ENCODE peak calls at places on chromosomes 11 and 22, in eight cellular contexts. A is AG08396; P is stimulated activated CD4-positive, alpha-beta T cell treated with anti-CD3 and anti-CD28 coated beads, Interleukin-12 subunit alpha, Interleukin-12 subunit beta, amount 100 ng/mL, for 48 hours; Q is myocyte; F is HEK293T; H is GOT3; Z is cerebellar cortex; L is posterior cingulate gyrus. O is an unnamed sample.

GRCh38 chr22:39229688-39230260 is 15.0 kb downstream of the PDGFB start:
- DNase-seq in A (no peak), P (no peak), Q (no peak), F (no peak), H (no peak), Z (no peak), L (no peak), O (peak)

GRCh38 chr11:83282084-83282716 is 4.0 kb downstream of the CCDC90B start:
- DNase-seq in A (no peak), P (no peak), Q (no peak), F (no peak), H (no peak), Z (no peak), L (no peak), O (no peak)

GRCh38 chr11:100719809-100720221 is 32.7 kb downstream of the ARHGAP42 start:
- DNase-seq in A (peak), P (no peak), Q (peak), F (no peak), H (no peak), Z (peak), L (no peak), O (peak)

GRCh38 chr11:3916962-3917361 is 61.5 kb downstream of the STIM1 start:
- DNase-seq in A (no peak), P (no peak), Q (no peak), F (no peak), H (no peak), Z (no peak), L (no peak), O (no peak)

GRCh38 chr11:86954288-86955110 is 696 bp downstream of the FZD4 start:
- DNase-seq in A (no peak), P (no peak), Q (peak), F (no peak), H (no peak), Z (peak), L (no peak), O (peak)

GRCh38 chr11:116958246-116958645 is 120.8 kb upstream of the APOA1 start:
- DNase-seq in A (no peak), P (no peak), Q (peak), F (no peak), H (no peak), Z (no peak), L (no peak), O (no peak)

GRCh38 chr11:63997801-63998332 is 11.6 kb downstream of the OTUB1 start:
- DNase-seq in A (no peak), P (no peak), Q (no peak), F (no peak), H (no peak), Z (no peak), L (no peak), O (no peak)

GRCh38 chr11:75565916-75566762 is 4.1 kb downstream of the SERPINH1 start:
- DNase-seq in A (no peak), P (no peak), Q (no peak), F (no peak), H (no peak), Z (no peak), L (no peak), O (no peak)

GRCh38 chr22:19130959-19131684 is at the start of gene TSSK2:
- DNase-seq in A (no peak), P (no peak), Q (no peak), F (no peak), H (no peak), Z (no peak), L (no peak), O (no peak)

GRCh38 chr11:32838505-32839274 is 9.0 kb downstream of the PRRG4 start:
- DNase-seq in A (no peak), P (no peak), Q (peak), F (no peak), H (no peak), Z (no peak), L (no peak), O (peak)

GRCh38 chr11:66386171-66387069 is 14.9 kb upstream of the SLC29A2 start:
- DNase-seq in A (peak), P (peak), Q (peak), F (peak), H (peak), Z (peak), L (peak), O (peak)

GRCh38 chr11:43756575-43756974 is 76.0 kb downstream of the HSD17B12 start:
- DNase-seq in A (peak), P (no peak), Q (peak), F (no peak), H (no peak), Z (no peak), L (no peak), O (no peak)

GRCh38 chr22:30195245-30196140 is 51.1 kb downstream of the LIF start:
- DNase-seq in A (no peak), P (no peak), Q (no peak), F (no peak), H (no peak), Z (no peak), L (no peak), O (no peak)

GRCh38 chr22:36160499-36160942 is at the start of gene APOL3:
- DNase-seq in A (peak), P (no peak), Q (peak), F (no peak), H (no peak), Z (no peak), L (no peak), O (no peak)

GRCh38 chr11:106172389-106172991 is 95.0 kb downstream of the AASDHPPT start:
- DNase-seq in A (no peak), P (no peak), Q (peak), F (no peak), H (no peak), Z (no peak), L (no peak), O (peak)

GRCh38 chr11:123580557-123581275 is 73.7 kb downstream of the SCN3B start:
- DNase-seq in A (peak), P (peak), Q (peak), F (peak), H (no peak), Z (peak), L (peak), O (peak)

GRCh38 chr22:20457506-20458240 is 20.0 kb upstream of the SCARF2 start:
- DNase-seq in A (no peak), P (no peak), Q (no peak), F (no peak), H (no peak), Z (no peak), L (no peak), O (no peak)

GRCh38 chr11:129375731-129376657 is at the start of gene BARX2:
- DNase-seq in A (peak), P (no peak), Q (no peak), F (peak), H (no peak), Z (peak), L (peak), O (peak)